ENCODE peak calls at places on chromosomes 4 and X, in seven cellular contexts. V, Y, B, F, O, H and I are unnamed samples.

GRCh38 chr4:88705805-88706518 is 8.3 kb upstream of the NAP1L5 start:
- DNase-seq in V (no peak), F (no peak), H (no peak), O (peak), Y (no peak), B (no peak), I (peak)

GRCh38 chr4:28724239-28724638 is 1863.6 kb downstream of the STIM2 start:
- DNase-seq in F (no peak), O (no peak), Y (no peak), H (no peak), B (no peak), V (no peak), I (no peak)

GRCh38 chr4:97367878-97368277 is 775.4 kb downstream of the STPG2 start:
- DNase-seq in B (peak), H (no peak), Y (no peak), F (no peak), V (no peak), O (no peak), I (no peak)

GRCh38 chr4:73450398-73451004 is 14.5 kb downstream of the AFP start:
- DNase-seq in H (peak), Y (no peak), F (no peak), B (no peak), O (peak), V (no peak), I (peak)

GRCh38 chr4:168685136-168685535 is 188.3 kb downstream of the PALLD start:
- DNase-seq in B (no peak), V (no peak), O (no peak), F (no peak), H (no peak), Y (no peak), I (no peak)

GRCh38 chr4:22477136-22477793 is 38.6 kb downstream of the ADGRA3 start:
- DNase-seq in V (no peak), O (no peak), F (no peak), Y (no peak), H (no peak), B (no peak), I (no peak)

GRCh38 chr4:156378053-156378665 is 424.5 kb upstream of the CTSO start:
- DNase-seq in V (no peak), H (peak), F (no peak), B (peak), Y (no peak), O (peak), I (peak)

GRCh38 chr4:62225972-62226371 is 1025.8 kb downstream of the ADGRL3 start:
- DNase-seq in V (no peak), F (no peak), B (no peak), O (peak), Y (no peak), H (no peak), I (no peak)

GRCh38 chr4:185651137-185651677 is 115.9 kb upstream of the PDLIM3 start:
- DNase-seq in Y (no peak), V (no peak), O (no peak), B (no peak), H (peak), F (no peak), I (no peak)

GRCh38 chr4:150816491-150816890 is 198.6 kb downstream of the LRBA start:
- DNase-seq in B (no peak), F (no peak), Y (no peak), V (no peak), H (no peak), O (peak), I (peak)

GRCh38 chrX:125436855-125437254 is 117.2 kb downstream of the TEX13C start:
- DNase-seq in B (no peak), F (no peak), V (no peak), Y (no peak), H (peak), O (no peak), I (peak)

GRCh38 chr4:139844459-139845036 is 178.9 kb downstream of the MGST2 start:
- DNase-seq in F (no peak), O (no peak), B (no peak), H (no peak), Y (no peak), V (no peak), I (no peak)

GRCh38 chr4:143400082-143400481 is 63.4 kb downstream of the GAB1 start:
- DNase-seq in V (no peak), F (no peak), B (no peak), H (no peak), Y (no peak), O (no peak), I (no peak)

GRCh38 chr4:78484574-78484973 is 67.0 kb upstream of the ANXA3 start:
- DNase-seq in Y (no peak), B (no peak), V (no peak), H (no peak), F (no peak), O (no peak), I (no peak)

GRCh38 chr4:167622481-167623240 is 388.4 kb upstream of the SPOCK3 start:
- DNase-seq in H (peak), O (peak), F (no peak), B (peak), V (peak), Y (no peak), I (peak)

GRCh38 chrX:115487608-115488007 is 73.4 kb upstream of the PLS3 start:
- DNase-seq in Y (no peak), O (no peak), V (no peak), H (no peak), B (no peak), F (no peak), I (no peak)

GRCh38 chrX:23451266-23451665 is 116.6 kb downstream of the PTCHD1 start:
- DNase-seq in Y (no peak), V (no peak), F (no peak), O (no peak), B (no peak), H (no peak), I (no peak)

GRCh38 chr4:90127223-90127705 is at the start of gene CCSER1:
- DNase-seq in O (peak), B (peak), F (peak), V (peak), H (peak), Y (peak), I (peak)

GRCh38 chr4:66016240-66016639 is 346.0 kb upstream of the EPHA5 start:
- DNase-seq in B (no peak), V (no peak), O (no peak), Y (no peak), F (no peak), H (no peak), I (no peak)

GRCh38 chr4:38523524-38524448 is 140.2 kb upstream of the KLF3 start:
- DNase-seq in O (no peak), F (no peak), Y (no peak), H (no peak), V (no peak), B (no peak), I (no peak)

GRCh38 chrX:16730450-16730849 is 11.0 kb downstream of the SYAP1 start:
- DNase-seq in B (no peak), H (no peak), V (no peak), Y (no peak), F (no peak), O (no peak), I (no peak)

GRCh38 chr4:25977397-25978170 is 63.6 kb downstream of the SMIM20 start:
- DNase-seq in V (no peak), B (no peak), F (no peak), O (no peak), H (no peak), Y (no peak), I (no peak)

GRCh38 chrX:1466971-1467561 is 14.4 kb upstream of the ASMTL start:
- DNase-seq in B (no peak), Y (no peak), H (no peak), O (no peak), F (peak), V (peak), I (no peak)

GRCh38 chrX:57453901-57454300 is 137.9 kb upstream of the ZXDB start:
- DNase-seq in B (peak), Y (no peak), V (no peak), O (no peak), F (no peak), H (peak), I (peak)

GRCh38 chrX:107851215-107851614 is 25.5 kb downstream of the MID2 start:
- DNase-seq in O (no peak), F (no peak), B (no peak), H (no peak), V (no peak), Y (no peak), I (peak)

GRCh38 chrX:50068293-50068568 is 132.6 kb downstream of the AKAP4 start:
- DNase-seq in Y (no peak), O (no peak), H (no peak), V (no peak), F (no peak), B (no peak), I (no peak)

GRCh38 chr4:1718095-1718850 is 2.9 kb downstream of the TMEM129 start:
- DNase-seq in F (no peak), O (no peak), B (no peak), V (peak), Y (no peak), H (no peak), I (no peak)

DNA sequence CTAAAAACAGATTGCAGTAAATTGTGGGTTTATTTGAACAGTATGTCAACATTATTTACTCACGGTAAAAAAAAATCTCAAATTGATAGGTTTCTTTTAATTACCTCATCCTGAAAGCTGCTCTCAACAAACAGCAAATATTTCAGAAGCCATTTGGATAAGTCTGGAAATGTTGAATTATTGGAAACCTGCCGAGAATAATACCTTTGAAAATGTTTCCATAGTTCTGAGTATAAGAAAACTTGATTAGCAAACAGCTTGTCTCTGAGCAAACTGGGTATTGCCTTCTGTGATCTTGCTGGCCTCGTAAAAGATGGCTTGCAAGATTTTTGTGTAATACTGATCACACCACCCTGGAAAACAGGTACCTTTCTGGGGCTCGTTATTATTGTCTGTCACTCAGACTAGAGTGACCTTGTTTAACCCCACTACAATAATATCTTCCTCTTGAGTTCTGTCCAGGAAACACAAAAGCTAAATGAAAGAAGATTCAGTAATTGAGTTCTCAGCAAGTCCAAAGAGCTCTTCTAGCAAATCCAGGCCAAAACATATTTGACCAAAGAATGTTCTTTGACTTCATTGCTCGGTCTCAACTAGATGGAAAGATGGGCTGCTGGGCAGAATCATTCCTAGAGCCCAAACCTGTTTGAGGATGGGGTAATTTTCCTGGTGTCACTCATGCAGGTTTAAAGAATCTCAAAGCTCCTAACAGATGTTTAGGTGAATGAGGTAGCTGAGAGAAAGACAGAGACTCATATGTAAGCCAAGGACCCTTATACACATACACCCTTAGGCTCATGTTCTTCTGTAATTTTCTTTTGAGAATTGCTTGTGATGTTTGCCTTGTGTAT is 255.6 kb upstream of the JADE1 start:
- DNase-seq in O (no peak), B (no peak), F (no peak), Y (no peak), V (no peak), H (no peak), I (no peak)
- H3K27ac ChIP-seq in O (peak), B (peak), F (peak), Y (peak), V (peak), H (no peak), I (no peak)

GRCh38 chrX:47200385-47201150 is 6.9 kb downstream of the UBA1 start:
- DNase-seq in B (no peak), F (no peak), V (no peak), H (no peak), Y (peak), O (peak), I (no peak)
- TF ChIP-seq CTCF in B (no peak), F (no peak), V (no peak), H (no peak), Y (peak), O (peak), I (peak)

GRCh38 chr4:170682511-170682910 is 592.8 kb upstream of the AADAT start:
- DNase-seq in Y (no peak), V (no peak), H (peak), F (no peak), B (no peak), O (no peak), I (no peak)
- H3K27ac ChIP-seq in Y (no peak), V (no peak), H (no peak), F (no peak), B (no peak), O (no peak), I (no peak)

GRCh38 chr4:76426272-76426671 is 5.3 kb upstream of the CCDC158 start:
- DNase-seq in Y (no peak), F (no peak), B (no peak), V (no peak), O (no peak), H (no peak), I (no peak)

GRCh38 chr4:76434901-76435688 is at the start of gene SHROOM3:
- DNase-seq in B (no peak), H (peak), F (no peak), O (no peak), V (no peak), Y (no peak), I (peak)

GRCh38 chr4:76435689-76436176 is 704 bp downstream of the SHROOM3 start:
- DNase-seq in O (no peak), F (no peak), Y (no peak), B (no peak), V (no peak), H (peak), I (peak)

GRCh38 chr4:76429636-76430035 is 5.4 kb upstream of the SHROOM3 start:
- DNase-seq in B (no peak), F (no peak), Y (no peak), O (no peak), V (no peak), H (no peak), I (no peak)

GRCh38 chr4:76430519-76431388 is 4.3 kb upstream of the SHROOM3 start:
- DNase-seq in B (no peak), Y (peak), O (peak), H (peak), F (no peak), V (no peak), I (peak)
- TF ChIP-seq CTCF in B (no peak), Y (peak), O (peak), H (peak), F (peak), V (no peak), I (peak)

GRCh38 chr4:7877131-7877530 is 62.5 kb downstream of the AFAP1 start:
- DNase-seq in H (no peak), F (no peak), V (no peak), B (no peak), O (no peak), Y (no peak), I (no peak)

GRCh38 chr4:7876096-7876993 is 63.3 kb downstream of the AFAP1 start:
- DNase-seq in O (peak), H (peak), F (no peak), Y (no peak), B (no peak), V (no peak), I (peak)

GRCh38 chr4:7872264-7872771 is 67.3 kb downstream of the AFAP1 start:
- DNase-seq in V (no peak), F (no peak), Y (peak), H (no peak), B (peak), O (peak), I (peak)

GRCh38 chr4:7873881-7874280 is 65.8 kb downstream of the AFAP1 start:
- DNase-seq in F (no peak), H (no peak), O (no peak), B (no peak), V (no peak), Y (no peak), I (no peak)

DNA sequence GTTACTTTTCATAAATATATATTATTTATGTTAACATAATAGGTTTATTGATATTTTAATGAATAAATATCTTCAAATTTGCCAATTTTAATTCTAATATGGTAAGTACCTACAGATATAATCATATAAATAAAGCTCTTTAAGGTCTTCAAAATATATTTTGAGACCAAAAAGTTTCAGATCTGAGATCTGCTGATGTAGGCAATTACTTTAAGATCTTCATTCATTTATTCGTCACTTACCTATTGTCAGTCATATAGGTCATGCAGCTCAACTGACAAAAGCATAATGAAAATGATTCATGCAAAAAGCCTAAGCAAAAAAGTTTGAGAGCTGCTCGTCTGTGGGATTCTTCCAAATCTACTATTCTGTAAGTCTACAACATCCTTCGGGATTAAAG is 64.8 kb downstream of the AFAP1 start:
- DNase-seq in O (no peak), F (no peak), H (no peak), Y (no peak), V (no peak), B (no peak), I (no peak)
- H3K27ac ChIP-seq in O (no peak), F (no peak), H (no peak), Y (no peak), V (no peak), B (no peak), I (no peak)